ENCODE peak calls at places on chromosomes 6 and 20, in ten cellular contexts. D is RWPE1; F is WTC11; N is mammary epithelial cell; U is fibroblast of lung; C is kidney; M is HFF-Myc; L is CD4-positive, alpha-beta T cell; Q is astrocyte of the spinal cord; X is breast epithelium. J is an unnamed sample.

GRCh38 chr6:41593451-41594238 is 44.6 kb upstream of the MDFI start:
- DNase-seq in D (no peak), F (no peak), N (no peak), U (no peak), C (peak), M (no peak), L (no peak), Q (no peak), X (no peak), J (no peak)

GRCh38 chr6:149366237-149366921 is 33.7 kb upstream of the SUMO4 start:
- DNase-seq in D (no peak), F (no peak), N (no peak), U (no peak), C (no peak), M (no peak), L (no peak), Q (no peak), X (no peak), J (no peak)

GRCh38 chr6:108524528-108525218 is 36.0 kb upstream of the FOXO3 start:
- DNase-seq in D (no peak), F (no peak), N (no peak), U (no peak), C (no peak), M (no peak), L (no peak), Q (peak), X (no peak), J (no peak)

GRCh38 chr20:58021481-58021880 is 207.0 kb downstream of the ANKRD60 start:
- DNase-seq in D (peak), F (peak), N (no peak), U (no peak), C (peak), M (no peak), L (no peak), Q (no peak), X (no peak), J (no peak)

GRCh38 chr20:16761305-16761829 is 13.2 kb downstream of the OTOR start:
- DNase-seq in D (peak), F (peak), N (peak), U (peak), C (no peak), M (peak), L (peak), Q (peak), X (no peak), J (no peak)

GRCh38 chr6:44446626-44447297 is 59.3 kb downstream of the CDC5L start:
- DNase-seq in D (peak), F (no peak), N (peak), U (peak), C (no peak), M (no peak), L (no peak), Q (peak), X (no peak), J (no peak)

GRCh38 chr6:18432180-18432579 is 45.0 kb downstream of the RNF144B start:
- DNase-seq in D (peak), F (no peak), N (peak), U (peak), C (no peak), M (no peak), L (no peak), Q (peak), X (no peak), J (no peak)

GRCh38 chr6:19734061-19734460 is 103.1 kb upstream of the ID4 start:
- DNase-seq in D (no peak), F (no peak), N (no peak), U (no peak), C (no peak), M (no peak), L (no peak), Q (no peak), X (no peak), J (no peak)

GRCh38 chr6:157563611-157564284 is 182.8 kb downstream of the ZDHHC14 start:
- DNase-seq in D (no peak), F (no peak), N (no peak), U (no peak), C (no peak), M (no peak), L (no peak), Q (no peak), X (no peak), J (no peak)

GRCh38 chr6:21109421-21110178 is 484.0 kb upstream of the SOX4 start:
- DNase-seq in D (peak), F (no peak), N (peak), U (peak), C (no peak), M (peak), L (no peak), Q (peak), X (no peak), J (no peak)

GRCh38 chr6:101224751-101225150 is 168.8 kb upstream of the GRIK2 start:
- DNase-seq in D (no peak), F (no peak), N (no peak), U (no peak), C (no peak), M (no peak), L (no peak), Q (no peak), X (no peak), J (no peak)

GRCh38 chr20:48191200-48191599 is 405.9 kb upstream of the SULF2 start:
- DNase-seq in D (peak), F (no peak), N (no peak), U (no peak), C (no peak), M (no peak), L (no peak), Q (no peak), X (no peak), J (no peak)

GRCh38 chr20:32282461-32282860 is 5.0 kb downstream of the KIF3B start:
- DNase-seq in D (no peak), F (no peak), N (no peak), U (no peak), C (no peak), M (no peak), L (no peak), Q (no peak), X (no peak), J (no peak)

GRCh38 chr6:55822815-55823214 is 52.6 kb downstream of the BMP5 start:
- DNase-seq in D (peak), F (no peak), N (peak), U (peak), C (no peak), M (no peak), L (no peak), Q (no peak), X (no peak), J (no peak)

GRCh38 chr6:159438106-159438505 is 254.9 kb downstream of the SOD2 start:
- DNase-seq in D (no peak), F (no peak), N (no peak), U (no peak), C (no peak), M (no peak), L (no peak), Q (no peak), X (no peak), J (no peak)

GRCh38 chr6:148650941-148651540 is 95.8 kb upstream of the UST start:
- DNase-seq in D (no peak), F (no peak), N (no peak), U (no peak), C (no peak), M (no peak), L (no peak), Q (no peak), X (no peak), J (no peak)

GRCh38 chr20:64180673-64181072 is 16.4 kb downstream of the MYT1 start:
- DNase-seq in D (no peak), F (no peak), N (no peak), U (no peak), C (no peak), M (no peak), L (no peak), Q (no peak), X (no peak), J (no peak)

GRCh38 chr6:108731229-108731565 is 117.0 kb upstream of the ARMC2 start:
- DNase-seq in D (no peak), F (no peak), N (no peak), U (no peak), C (no peak), M (no peak), L (no peak), Q (no peak), X (no peak), J (no peak)

GRCh38 chr20:8019178-8019997 is at the start of gene TMX4:
- DNase-seq in D (peak), F (peak), N (peak), U (peak), C (peak), M (peak), L (peak), Q (peak), X (peak), J (peak)

GRCh38 chr6:25250878-25251277 is 28.3 kb upstream of the CARMIL1 start:
- DNase-seq in D (peak), F (no peak), N (peak), U (no peak), C (no peak), M (no peak), L (no peak), Q (peak), X (no peak), J (no peak)

GRCh38 chr6:124741341-124741740 is 220.9 kb upstream of the RNF217 start:
- DNase-seq in D (peak), F (no peak), N (peak), U (no peak), C (no peak), M (no peak), L (no peak), Q (peak), X (no peak), J (no peak)

GRCh38 chr6:131976545-131977061 is 25.4 kb upstream of the CCN2 start:
- DNase-seq in D (no peak), F (no peak), N (no peak), U (peak), C (no peak), M (no peak), L (no peak), Q (peak), X (no peak), J (no peak)

GRCh38 chr6:83707829-83708545 is 914 bp downstream of the SNAP91 start:
- DNase-seq in D (no peak), F (peak), N (no peak), U (peak), C (peak), M (no peak), L (no peak), Q (no peak), X (no peak), J (no peak)

GRCh38 chr6:36979343-36979742 is 6.7 kb downstream of the MTCH1 start:
- DNase-seq in D (no peak), F (no peak), N (no peak), U (peak), C (peak), M (peak), L (no peak), Q (peak), X (no peak), J (no peak)

GRCh38 chr20:16583444-16583843 is 10.2 kb upstream of the KIF16B start:
- DNase-seq in D (no peak), F (no peak), N (no peak), U (no peak), C (no peak), M (no peak), L (no peak), Q (no peak), X (no peak), J (no peak)

GRCh38 chr6:4913705-4914411 is 90.0 kb downstream of the RPP40 start:
- DNase-seq in D (peak), F (no peak), N (peak), U (no peak), C (no peak), M (no peak), L (no peak), Q (no peak), X (no peak), J (no peak)

GRCh38 chr6:95227301-95227700 is 350.0 kb upstream of the MANEA start:
- DNase-seq in D (no peak), F (no peak), N (no peak), U (no peak), C (no peak), M (no peak), L (no peak), Q (no peak), X (no peak), J (no peak)

GRCh38 chr6:13194852-13195251 is 133.5 kb downstream of the TBC1D7 start:
- DNase-seq in D (peak), F (peak), N (peak), U (peak), C (no peak), M (peak), L (no peak), Q (peak), X (no peak), J (no peak)

GRCh38 chr20:36467076-36467999 is 74.0 kb upstream of the MYL9 start:
- DNase-seq in D (peak), F (no peak), N (peak), U (peak), C (no peak), M (no peak), L (no peak), Q (peak), X (no peak), J (peak)

GRCh38 chr6:158628542-158628941 is 16.0 kb downstream of the DYNLT1 start:
- DNase-seq in D (no peak), F (no peak), N (no peak), U (no peak), C (peak), M (no peak), L (no peak), Q (no peak), X (no peak), J (no peak)

GRCh38 chr20:31566658-31567379 is 38.3 kb upstream of the ID1 start:
- DNase-seq in D (peak), F (peak), N (peak), U (no peak), C (peak), M (no peak), L (no peak), Q (no peak), X (no peak), J (no peak)

GRCh38 chr6:91081452-91082067 is 494.7 kb upstream of the MAP3K7 start:
- DNase-seq in D (peak), F (no peak), N (peak), U (peak), C (no peak), M (peak), L (no peak), Q (peak), X (no peak), J (no peak)

GRCh38 chr20:2742934-2743559 is 50.5 kb downstream of the EBF4 start:
- DNase-seq in D (peak), F (peak), N (peak), U (peak), C (peak), M (peak), L (peak), Q (peak), X (no peak), J (peak)

GRCh38 chr20:17657079-17657825 is 24.8 kb downstream of the RRBP1 start:
- DNase-seq in D (no peak), F (no peak), N (no peak), U (no peak), C (no peak), M (no peak), L (no peak), Q (no peak), X (no peak), J (no peak)

GRCh38 chr20:16537918-16538317 is 35.3 kb downstream of the KIF16B start:
- DNase-seq in D (no peak), F (no peak), N (peak), U (no peak), C (no peak), M (no peak), L (no peak), Q (no peak), X (no peak), J (no peak)

GRCh38 chr20:16544949-16545348 is 28.3 kb downstream of the KIF16B start:
- DNase-seq in D (no peak), F (no peak), N (no peak), U (no peak), C (no peak), M (no peak), L (no peak), Q (no peak), X (no peak), J (no peak)

DNA sequence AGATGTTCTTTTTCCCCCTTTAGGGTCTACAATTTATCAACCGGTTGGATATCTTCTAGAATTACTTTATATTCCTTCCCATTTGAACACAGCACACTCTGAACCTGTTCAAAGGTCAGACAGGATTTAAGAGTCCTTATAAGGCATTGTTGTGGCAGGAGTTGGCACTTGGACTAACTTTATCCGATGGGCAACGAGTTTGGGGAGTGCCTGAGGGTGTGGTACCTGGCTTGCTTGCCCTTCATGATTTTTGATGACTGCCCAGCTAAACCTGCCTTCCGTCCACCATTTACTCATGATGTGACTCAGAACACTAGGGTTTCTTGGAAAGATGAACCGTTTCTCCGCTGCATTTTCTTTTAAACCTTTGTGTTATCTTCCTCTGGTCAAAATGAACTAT is 285.2 kb downstream of the FOXC1 start:
- DNase-seq in D (peak), F (no peak), N (peak), U (no peak), C (no peak), M (no peak), L (no peak), Q (no peak), X (no peak), J (no peak)
- TF ChIP-seq CTCF in D (no peak), F (no peak), N (no peak), U (no peak), C (no peak), M (no peak), L (no peak), Q (no peak), X (no peak), J (no peak)

DNA sequence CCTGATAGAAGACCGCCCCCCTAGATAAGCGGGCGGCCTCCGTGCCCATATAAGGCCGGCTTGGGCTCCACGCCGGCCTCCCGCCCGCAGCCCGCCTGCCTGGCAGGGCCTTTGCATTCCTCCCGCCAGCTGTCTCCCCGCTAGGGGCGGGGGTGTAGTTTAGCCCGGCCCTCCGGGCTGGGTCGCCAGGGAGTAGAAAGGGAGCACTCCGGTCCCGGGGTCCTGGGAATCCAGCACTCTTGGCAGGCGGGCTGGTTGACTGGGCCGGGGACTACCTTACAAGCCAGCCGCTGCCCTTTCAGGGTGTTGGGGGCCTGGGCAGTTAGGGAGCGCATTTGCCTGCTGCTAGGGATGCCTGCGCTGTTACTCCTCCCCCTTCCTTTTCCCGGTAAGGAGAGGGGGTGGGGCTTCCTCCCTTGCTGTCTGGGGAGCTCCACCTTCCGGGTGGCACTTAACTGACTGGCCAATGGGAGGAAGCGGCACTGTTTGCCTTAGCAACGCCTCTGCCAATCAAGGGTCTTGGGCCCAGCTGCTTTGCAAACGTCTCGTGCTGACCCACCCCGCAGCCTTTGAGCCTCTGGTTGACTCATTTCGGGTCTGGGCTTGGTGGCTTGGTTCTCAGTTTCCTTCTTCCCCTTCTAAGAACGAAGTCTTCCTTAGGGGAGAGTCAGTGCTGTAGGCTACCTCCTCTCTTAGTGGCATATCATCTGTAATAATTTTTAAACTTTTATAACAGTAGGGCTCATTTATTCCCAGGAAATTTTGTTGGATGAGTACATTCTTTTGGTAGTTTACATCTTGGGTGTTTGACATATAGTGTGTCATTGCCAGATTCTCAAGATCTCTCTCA is 3.4 kb downstream of the SRF start:
- DNase-seq in D (peak), F (peak), N (peak), U (peak), C (peak), M (peak), L (peak), Q (peak), X (peak), J (peak)
- TF ChIP-seq CTCF in D (no peak), F (no peak), N (peak), U (no peak), C (peak), M (no peak), L (no peak), Q (no peak), X (peak), J (no peak)

GRCh38 chr6:154637392-154637791 is 95.8 kb upstream of the SCAF8 start:
- DNase-seq in D (no peak), F (no peak), N (no peak), U (no peak), C (no peak), M (no peak), L (no peak), Q (no peak), X (no peak), J (no peak)
- TF ChIP-seq CTCF in D (no peak), F (no peak), N (no peak), U (no peak), C (no peak), M (no peak), L (no peak), Q (no peak), X (no peak), J (no peak)

DNA sequence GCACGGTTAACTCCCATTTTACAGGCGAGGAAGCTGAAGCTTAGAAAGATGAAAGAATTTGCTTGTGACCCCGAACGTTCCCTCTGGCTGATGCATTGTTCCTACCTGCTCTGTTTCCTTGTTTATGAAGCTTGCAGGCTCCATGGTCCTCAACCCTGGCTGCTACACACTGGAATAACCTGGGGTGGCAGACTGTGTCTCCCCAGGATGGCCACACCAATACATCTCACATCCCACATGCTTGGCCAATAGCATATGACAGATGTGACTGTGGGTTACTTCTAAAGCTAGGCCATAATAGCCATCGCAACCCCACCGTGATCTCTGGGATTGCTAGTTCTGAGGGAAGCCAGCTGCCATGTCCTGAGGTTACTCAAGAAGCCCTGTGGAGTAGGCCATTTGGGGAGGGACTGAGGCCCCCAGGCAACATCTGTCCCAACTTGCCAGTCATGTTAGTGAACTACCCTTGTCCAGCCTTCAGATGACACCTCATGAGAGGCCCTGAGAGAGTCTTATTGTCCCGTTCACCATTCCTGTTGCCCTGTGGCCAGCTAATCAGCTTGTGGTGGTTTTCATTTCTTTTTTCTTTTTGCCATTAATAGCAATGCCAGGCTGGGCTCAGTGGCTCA is 6.7 kb upstream of the FAM110A start:
- DNase-seq in D (no peak), F (no peak), N (no peak), U (no peak), C (no peak), M (no peak), L (no peak), Q (no peak), X (peak), J (no peak)
- TF ChIP-seq CTCF in D (no peak), F (no peak), N (no peak), U (no peak), C (no peak), M (no peak), L (no peak), Q (no peak), X (no peak), J (no peak)

DNA sequence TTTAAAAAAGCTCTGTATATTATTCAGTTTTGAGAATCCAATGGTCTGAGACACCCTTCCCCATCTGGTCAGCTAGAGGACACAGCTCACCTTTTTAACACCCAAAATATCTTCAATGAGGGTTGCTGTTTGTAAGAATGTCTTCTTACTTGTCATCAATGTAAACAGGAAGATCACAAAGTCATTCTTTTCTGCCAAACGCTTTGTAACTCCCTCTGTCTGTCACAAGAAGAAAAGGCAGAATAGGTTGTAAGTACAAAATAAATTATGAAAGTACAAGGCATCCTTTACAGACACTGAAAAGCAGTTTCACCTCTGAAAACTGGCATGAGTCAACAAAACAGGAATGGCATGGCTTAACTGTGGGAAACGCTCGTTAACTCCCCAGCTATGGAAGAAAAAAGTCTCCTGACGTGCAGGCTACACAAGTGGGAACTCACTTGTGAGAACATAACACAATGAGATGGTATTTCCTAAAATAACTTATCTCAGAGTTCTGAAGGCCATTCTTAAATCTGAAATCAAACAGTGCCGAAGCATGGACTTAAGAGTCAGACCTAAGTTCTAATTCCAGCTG is 42.7 kb downstream of the TRPC4AP start:
- DNase-seq in D (no peak), F (no peak), N (no peak), U (no peak), C (no peak), M (no peak), L (no peak), Q (peak), X (no peak), J (no peak)
- TF ChIP-seq CTCF in D (no peak), F (no peak), N (no peak), U (no peak), C (no peak), M (no peak), L (no peak), Q (no peak), X (no peak), J (no peak)

GRCh38 chr6:2783188-2783957 is 18.2 kb downstream of the WRNIP1 start:
- DNase-seq in D (no peak), F (peak), N (no peak), U (no peak), C (no peak), M (no peak), L (no peak), Q (peak), X (no peak), J (no peak)
- TF ChIP-seq CTCF in D (no peak), F (no peak), N (no peak), U (no peak), C (no peak), M (no peak), L (no peak), Q (no peak), X (no peak), J (no peak)

J was measured in D721Med.